ENCODE peak calls at places on chromosomes 2 and 18, in eight cellular contexts. J is CD4-positive, alpha-beta T cell; P is activated T-cell treated with anti-CD3 and anti-CD28 coated beads, Interleukin-2, amount 50 U/mL, for 72 hours; B is NCI-H748 treated with DMSO at 0.1 percent for 48 hours; O is activated CD8-positive, alpha-beta memory T cell treated with anti-CD3 and anti-CD28 coated beads, Interleukin-2, amount 10 ng/mL, durations not matched to agents 7 days and 5 days; T is stimulated activated CD4-positive, alpha-beta T cell treated with anti-CD3 and anti-CD28 coated beads, Interleukin-4, amount 100 ng/mL, for 48 hours; Z is nephron progenitor cell; F is memory B cell. C is an unnamed sample.
A peak's percentile ranks its signal among the peaks of the same experiment; 100 is the strongest.

GRCh38 chr2:42328148-42328833 is 32.7 kb downstream of the COX7A2L start:
- DNase-seq in F (no peak), J (no peak), T (no peak), O (no peak), P (no peak), Z (no peak), B (peak; percentile 14), C (peak; percentile 9)

GRCh38 chr2:37322368-37322767 is 2.3 kb downstream of the PRKD3 start:
- DNase-seq in Z (no peak), J (no peak), B (no peak), T (no peak), P (no peak), F (no peak), O (no peak), C (peak; percentile 69)

GRCh38 chr18:51621103-51621969 is 423.9 kb upstream of the MEX3C start:
- DNase-seq in J (no peak), O (peak; percentile 51), Z (peak; percentile 81), P (peak; percentile 21), B (peak; percentile 79), F (peak; percentile 21), T (peak; percentile 43), C (peak; percentile 86)

GRCh38 chr2:216499641-216500218 is 1.1 kb downstream of the RPL37A start:
- DNase-seq in B (no peak), T (no peak), J (no peak), O (no peak), Z (no peak), F (no peak), P (no peak), C (no peak)

GRCh38 chr18:9539283-9539682 is 64.0 kb downstream of the RALBP1 start:
- DNase-seq in T (no peak), P (no peak), Z (no peak), B (no peak), J (no peak), F (no peak), O (no peak), C (no peak)

GRCh38 chr2:201470821-201471731 is 19.5 kb downstream of the STRADB start:
- DNase-seq in Z (peak; percentile 9), P (no peak), B (no peak), O (no peak), T (no peak), F (no peak), J (no peak), C (peak; percentile 42)

GRCh38 chr18:69935319-69936190 is 12.1 kb downstream of the CD226 start:
- DNase-seq in B (no peak), Z (no peak), P (peak; percentile 90), J (peak; percentile 74), T (peak; percentile 62), F (no peak), O (peak; percentile 96), C (no peak)

GRCh38 chr18:13390196-13390595 is 171.6 kb downstream of the LDLRAD4 start:
- DNase-seq in F (no peak), Z (no peak), O (no peak), P (no peak), T (no peak), B (no peak), J (no peak), C (no peak)

GRCh38 chr2:188534875-188535274 is 243.2 kb downstream of the GULP1 start:
- DNase-seq in J (no peak), F (no peak), P (no peak), Z (no peak), O (no peak), B (no peak), T (no peak), C (no peak)

GRCh38 chr18:70464343-70465114 is 175.7 kb downstream of the SOCS6 start:
- DNase-seq in J (peak; percentile 39), Z (peak; percentile 82), P (peak; percentile 44), F (no peak), T (peak; percentile 14), O (no peak), B (peak; percentile 74), C (peak; percentile 78)

GRCh38 chr2:1162768-1163584 is 212.3 kb downstream of the SNTG2 start:
- DNase-seq in P (peak; percentile 27), B (no peak), T (peak; percentile 23), O (peak; percentile 48), Z (no peak), F (no peak), J (peak; percentile 54), C (no peak)

GRCh38 chr2:235595420-235596010 is 101.7 kb downstream of the AGAP1 start:
- DNase-seq in O (peak; percentile 57), B (peak; percentile 48), Z (peak; percentile 76), P (peak; percentile 29), F (no peak), J (no peak), T (peak; percentile 30), C (peak; percentile 86)

GRCh38 chr2:104878863-104879512 is 25.1 kb downstream of the POU3F3 start:
- DNase-seq in J (no peak), F (no peak), T (no peak), B (no peak), O (no peak), P (no peak), Z (no peak), C (no peak)

GRCh38 chr2:188576006-188576405 is 284.3 kb downstream of the GULP1 start:
- DNase-seq in Z (no peak), F (no peak), P (no peak), O (no peak), J (no peak), T (no peak), B (no peak), C (no peak)

GRCh38 chr18:59352250-59352855 is 6.7 kb downstream of the LMAN1 start:
- DNase-seq in Z (no peak), T (no peak), F (no peak), B (no peak), J (no peak), O (no peak), P (no peak), C (no peak)

GRCh38 chr18:2907459-2908145 is 60.8 kb downstream of the EMILIN2 start:
- DNase-seq in J (no peak), T (no peak), F (no peak), Z (no peak), P (no peak), O (peak; percentile 44), B (no peak), C (no peak)